ENCODE peak calls at places on chromosomes 6 and 20, in eight cellular contexts. S, H, D, J, P, Z, N and Y are unnamed samples.

GRCh38 chr6:33123732-33124524 is 48.1 kb downstream of the HLA-DPB1 start:
- DNase-seq in S (peak), H (peak), D (no peak), J (no peak), P (no peak), Z (no peak), N (no peak), Y (peak)

GRCh38 chr6:75402296-75402695 is 91.3 kb downstream of the FILIP1 start:
- DNase-seq in S (no peak), H (no peak), D (no peak), J (no peak), P (no peak), Z (no peak), N (no peak), Y (peak)

GRCh38 chr6:109610555-109610954 is 80.4 kb downstream of the AK9 start:
- DNase-seq in S (no peak), H (no peak), D (no peak), J (no peak), P (no peak), Z (no peak), N (no peak), Y (no peak)

GRCh38 chr20:3276400-3277015 is 37.5 kb upstream of the SLC4A11 start:
- DNase-seq in S (peak), H (no peak), D (no peak), J (no peak), P (no peak), Z (no peak), N (no peak), Y (peak)

GRCh38 chr20:51826372-51826771 is 24.1 kb upstream of the SALL4 start:
- DNase-seq in S (no peak), H (no peak), D (no peak), J (no peak), P (no peak), Z (no peak), N (no peak), Y (peak)

GRCh38 chr6:161434331-161434730 is 160.5 kb upstream of the AGPAT4 start:
- DNase-seq in S (no peak), H (no peak), D (no peak), J (no peak), P (no peak), Z (no peak), N (no peak), Y (no peak)

GRCh38 chr20:35257175-35257909 is 20.6 kb downstream of the MMP24OS start:
- DNase-seq in S (no peak), H (no peak), D (no peak), J (no peak), P (no peak), Z (no peak), N (no peak), Y (no peak)

GRCh38 chr6:159821111-159821510 is 21.0 kb downstream of the PNLDC1 start:
- DNase-seq in S (no peak), H (no peak), D (no peak), J (no peak), P (no peak), Z (no peak), N (no peak), Y (no peak)

GRCh38 chr6:12962995-12963394 is 246.4 kb downstream of the PHACTR1 start:
- DNase-seq in S (no peak), H (no peak), D (no peak), J (no peak), P (no peak), Z (no peak), N (no peak), Y (no peak)

GRCh38 chr6:79413562-79414002 is 123.6 kb downstream of the LCA5 start:
- DNase-seq in S (no peak), H (no peak), D (no peak), J (no peak), P (no peak), Z (no peak), N (no peak), Y (peak)

GRCh38 chr20:53897884-53898557 is 172.4 kb downstream of the BCAS1 start:
- DNase-seq in S (no peak), H (no peak), D (no peak), J (no peak), P (no peak), Z (no peak), N (no peak), Y (no peak)

GRCh38 chr6:492178-492577 is 100.6 kb downstream of the IRF4 start:
- DNase-seq in S (no peak), H (no peak), D (no peak), J (no peak), P (no peak), Z (no peak), N (no peak), Y (peak)

GRCh38 chr6:30075987-30076311 is 380 bp upstream of the RNF39 start:
- DNase-seq in S (peak), H (no peak), D (no peak), J (no peak), P (no peak), Z (no peak), N (no peak), Y (no peak)

GRCh38 chr6:135686784-135687301 is 164.7 kb upstream of the PDE7B start:
- DNase-seq in S (no peak), H (no peak), D (no peak), J (no peak), P (no peak), Z (no peak), N (no peak), Y (no peak)

GRCh38 chr6:24824142-24824755 is 25.5 kb upstream of the ARMH2 start:
- DNase-seq in S (no peak), H (no peak), D (no peak), J (no peak), P (no peak), Z (no peak), N (no peak), Y (no peak)

GRCh38 chr6:132817554-132818403 is 3.4 kb downstream of the RPS12 start:
- DNase-seq in S (no peak), H (no peak), D (no peak), J (no peak), P (no peak), Z (no peak), N (no peak), Y (peak)

GRCh38 chr6:14972379-14973067 is 273.3 kb upstream of the JARID2 start:
- DNase-seq in S (no peak), H (no peak), D (no peak), J (no peak), P (no peak), Z (no peak), N (no peak), Y (no peak)

GRCh38 chr20:64084209-64085152 is at the start of gene LKAAEAR1:
- DNase-seq in S (peak), H (peak), D (no peak), J (no peak), P (no peak), Z (no peak), N (no peak), Y (peak)

GRCh38 chr6:153839992-153840603 is 198.9 kb upstream of the OPRM1 start:
- DNase-seq in S (no peak), H (no peak), D (no peak), J (no peak), P (no peak), Z (no peak), N (no peak), Y (no peak)

GRCh38 chr20:63095718-63096654 is 89.2 kb upstream of the BHLHE23 start:
- DNase-seq in S (peak), H (no peak), D (no peak), J (peak), P (no peak), Z (peak), N (no peak), Y (no peak)

GRCh38 chr6:91341473-91341872 is 754.6 kb upstream of the MAP3K7 start:
- DNase-seq in S (no peak), H (no peak), D (no peak), J (no peak), P (no peak), Z (no peak), N (no peak), Y (no peak)

GRCh38 chr20:47583551-47583950 is 81.9 kb downstream of the NCOA3 start:
- DNase-seq in S (no peak), H (no peak), D (no peak), J (no peak), P (no peak), Z (no peak), N (no peak), Y (no peak)

GRCh38 chr6:134453792-134454510 is 136.0 kb upstream of the SGK1 start:
- DNase-seq in S (no peak), H (no peak), D (no peak), J (no peak), P (no peak), Z (no peak), N (no peak), Y (peak)

GRCh38 chr20:48826064-48826463 is 1.7 kb downstream of the PREX1 start:
- DNase-seq in S (peak), H (no peak), D (no peak), J (no peak), P (no peak), Z (no peak), N (no peak), Y (no peak)

GRCh38 chr6:6803180-6803978 is 214.9 kb downstream of the LY86 start:
- DNase-seq in S (no peak), H (no peak), D (no peak), J (no peak), P (no peak), Z (peak), N (no peak), Y (peak)

GRCh38 chr20:1950836-1951235 is 43.0 kb downstream of the PDYN start:
- DNase-seq in S (no peak), H (no peak), D (no peak), J (no peak), P (no peak), Z (no peak), N (no peak), Y (no peak)

GRCh38 chr6:33812669-33813068 is 8.9 kb upstream of the MLN start:
- DNase-seq in S (peak), H (no peak), D (peak), J (no peak), P (no peak), Z (no peak), N (peak), Y (peak)

GRCh38 chr20:60138263-60139127 is 180.3 kb downstream of the CDH26 start:
- DNase-seq in S (no peak), H (no peak), D (peak), J (no peak), P (no peak), Z (peak), N (peak), Y (no peak)

GRCh38 chr20:16293590-16293989 is 279.7 kb downstream of the KIF16B start:
- DNase-seq in S (no peak), H (no peak), D (no peak), J (no peak), P (no peak), Z (no peak), N (no peak), Y (peak)

GRCh38 chr6:9380568-9380967 is 945.2 kb upstream of the SLC35B3 start:
- DNase-seq in S (no peak), H (no peak), D (no peak), J (no peak), P (no peak), Z (no peak), N (no peak), Y (no peak)

GRCh38 chr6:44663860-44664584 is 276.5 kb downstream of the CDC5L start:
- DNase-seq in S (peak), H (no peak), D (no peak), J (no peak), P (no peak), Z (no peak), N (no peak), Y (no peak)

GRCh38 chr6:42045538-42046460 is 4.5 kb upstream of the TAF8 start:
- DNase-seq in S (peak), H (peak), D (no peak), J (peak), P (peak), Z (peak), N (peak), Y (peak)

GRCh38 chr6:153001767-153002612 is 519 bp downstream of the MTRF1L start:
- DNase-seq in S (no peak), H (no peak), D (no peak), J (no peak), P (no peak), Z (no peak), N (no peak), Y (peak)